ENCODE peak calls at places on chromosomes 2 and 18, in eight cellular contexts. K is heart left ventricle, L is testis, V is sigmoid colon, M is body of pancreas, X is uterus, T is endothelial cell of umbilical vein, I is IMR-90. O is an unnamed sample.

GRCh38 chr2:118856978-118857676 is 9.7 kb upstream of the EN1 start:
- DNase-seq in K (no peak), M (no peak), X (no peak), I (no peak), L (no peak), T (no peak), V (no peak), O (no peak)

GRCh38 chr2:62199392-62200125 is 3.6 kb downstream of the B3GNT2 start:
- DNase-seq in I (peak; percentile 65), L (no peak), M (no peak), K (no peak), X (no peak), V (no peak), T (no peak), O (peak; percentile 60)

GRCh38 chr2:160934263-160934662 is 226.0 kb upstream of the TANK start:
- DNase-seq in M (no peak), T (no peak), L (no peak), I (peak; percentile 19), X (no peak), V (no peak), K (no peak), O (no peak)

GRCh38 chr2:21268197-21268870 is 144.6 kb downstream of the TDRD15 start:
- DNase-seq in T (no peak), K (peak; percentile 81), I (no peak), V (no peak), M (peak; percentile 17), X (no peak), L (no peak), O (no peak)

GRCh38 chr2:173184031-173185004 is 108.7 kb downstream of the MAP3K20 start:
- DNase-seq in V (peak; percentile 81), M (no peak), T (peak; percentile 76), I (peak; percentile 100), X (peak; percentile 54), K (no peak), L (no peak), O (peak; percentile 65)

GRCh38 chr18:34543356-34543755 is 166.7 kb upstream of the DTNA start:
- DNase-seq in X (no peak), M (peak; percentile 57), V (no peak), L (no peak), K (no peak), T (no peak), I (no peak), O (no peak)

GRCh38 chr18:79640064-79640672 is 39.4 kb upstream of the CTDP1 start:
- DNase-seq in M (no peak), V (peak; percentile 40), L (no peak), X (no peak), K (no peak), I (no peak), T (no peak), O (no peak)

GRCh38 chr2:12741361-12741760 is 24.6 kb downstream of the TRIB2 start:
- DNase-seq in V (no peak), K (no peak), M (no peak), X (no peak), I (no peak), L (no peak), T (peak; percentile 28), O (no peak)

GRCh38 chr2:239918749-239919148 is 106.4 kb downstream of the NDUFA10 start:
- DNase-seq in L (peak; percentile 7), K (peak; percentile 30), X (peak; percentile 3), M (no peak), T (no peak), I (no peak), V (no peak), O (no peak)

DNA sequence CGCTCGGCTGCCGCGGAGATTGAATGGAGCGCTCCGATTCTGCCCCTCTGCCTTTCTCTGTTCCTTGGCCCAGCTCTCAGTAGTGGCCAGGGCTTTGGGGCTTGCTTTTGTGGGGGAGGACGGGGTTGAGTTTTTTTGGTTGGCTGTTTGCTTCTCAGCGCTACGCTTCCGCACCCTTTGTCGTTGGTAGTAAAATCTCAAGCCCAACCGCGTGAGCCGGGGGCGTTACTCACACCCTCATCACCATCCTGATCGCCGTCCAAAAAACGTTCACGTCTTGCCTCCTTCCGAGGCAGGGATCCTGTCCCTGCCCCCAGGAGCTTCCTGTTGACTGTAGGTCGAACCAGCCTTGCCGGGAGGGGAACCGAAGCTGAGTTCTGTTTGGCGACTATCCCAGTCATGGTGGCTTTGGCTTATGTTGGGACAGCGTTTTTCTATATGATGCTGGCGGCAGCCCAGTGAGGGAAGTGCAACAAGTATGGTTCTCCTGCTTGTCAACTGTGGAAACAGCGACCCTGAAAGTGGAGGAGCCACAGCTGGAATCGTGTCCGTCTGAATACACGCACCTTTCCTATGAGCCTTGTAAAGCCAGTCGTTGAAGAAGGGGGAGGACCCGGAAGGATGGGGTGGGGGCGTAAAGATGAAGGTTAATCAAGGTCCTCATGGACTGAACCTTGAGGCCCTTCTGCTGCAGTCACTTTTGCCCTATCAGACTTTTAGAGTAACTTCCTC is 797 bp upstream of the YES1 start:
- DNase-seq in K (peak; percentile 74), X (peak; percentile 82), V (peak; percentile 93), L (peak; percentile 82), I (peak; percentile 82), T (peak; percentile 88), M (peak; percentile 75), O (peak; percentile 91)
- TF ChIP-seq POLR2A in K (no peak), X (no peak), V (peak; percentile 40), L (no peak), I (peak; percentile 83), T (no peak), M (peak; percentile 44), O (peak; percentile 66)

GRCh38 chr2:212032536-212033219 is 505.9 kb downstream of the ERBB4 start:
- DNase-seq in X (no peak), K (no peak), T (peak; percentile 69), V (no peak), I (peak; percentile 68), L (no peak), M (no peak), O (no peak)

GRCh38 chr2:212033888-212034287 is 504.7 kb downstream of the ERBB4 start:
- DNase-seq in V (no peak), L (no peak), M (no peak), T (peak; percentile 24), I (no peak), K (no peak), X (no peak), O (no peak)

GRCh38 chr2:212030709-212031108 is 507.9 kb downstream of the ERBB4 start:
- DNase-seq in I (no peak), M (no peak), V (no peak), X (no peak), K (no peak), L (no peak), T (no peak), O (no peak)

GRCh38 chr2:212034841-212035585 is 503.6 kb downstream of the ERBB4 start:
- DNase-seq in K (no peak), M (no peak), I (peak; percentile 30), L (no peak), T (peak; percentile 51), X (no peak), V (no peak), O (no peak)

GRCh38 chr2:212032032-212032431 is 506.6 kb downstream of the ERBB4 start:
- DNase-seq in X (no peak), K (no peak), I (peak; percentile 78), V (no peak), T (peak; percentile 53), M (no peak), L (no peak), O (no peak)
- TF ChIP-seq POLR2A in X (no peak), K (no peak), I (no peak), V (no peak), T (no peak), M (no peak), L (no peak), O (no peak)

GRCh38 chr2:214808961-214809750 is at the start of gene BARD1:
- DNase-seq in T (no peak), L (peak; percentile 53), I (peak; percentile 43), K (peak; percentile 70), V (peak; percentile 75), X (peak; percentile 44), M (peak; percentile 48), O (peak; percentile 77)

GRCh38 chr2:214810670-214811069 is 1.2 kb upstream of the BARD1 start:
- DNase-seq in T (peak; percentile 3), M (peak; percentile 7), X (no peak), V (no peak), K (no peak), I (no peak), L (peak; percentile 18), O (peak; percentile 29)

GRCh38 chr2:214808481-214808931 is 977 bp downstream of the BARD1 start:
- DNase-seq in K (no peak), X (no peak), V (no peak), L (no peak), I (no peak), T (peak; percentile 51), M (no peak), O (peak; percentile 45)

DNA sequence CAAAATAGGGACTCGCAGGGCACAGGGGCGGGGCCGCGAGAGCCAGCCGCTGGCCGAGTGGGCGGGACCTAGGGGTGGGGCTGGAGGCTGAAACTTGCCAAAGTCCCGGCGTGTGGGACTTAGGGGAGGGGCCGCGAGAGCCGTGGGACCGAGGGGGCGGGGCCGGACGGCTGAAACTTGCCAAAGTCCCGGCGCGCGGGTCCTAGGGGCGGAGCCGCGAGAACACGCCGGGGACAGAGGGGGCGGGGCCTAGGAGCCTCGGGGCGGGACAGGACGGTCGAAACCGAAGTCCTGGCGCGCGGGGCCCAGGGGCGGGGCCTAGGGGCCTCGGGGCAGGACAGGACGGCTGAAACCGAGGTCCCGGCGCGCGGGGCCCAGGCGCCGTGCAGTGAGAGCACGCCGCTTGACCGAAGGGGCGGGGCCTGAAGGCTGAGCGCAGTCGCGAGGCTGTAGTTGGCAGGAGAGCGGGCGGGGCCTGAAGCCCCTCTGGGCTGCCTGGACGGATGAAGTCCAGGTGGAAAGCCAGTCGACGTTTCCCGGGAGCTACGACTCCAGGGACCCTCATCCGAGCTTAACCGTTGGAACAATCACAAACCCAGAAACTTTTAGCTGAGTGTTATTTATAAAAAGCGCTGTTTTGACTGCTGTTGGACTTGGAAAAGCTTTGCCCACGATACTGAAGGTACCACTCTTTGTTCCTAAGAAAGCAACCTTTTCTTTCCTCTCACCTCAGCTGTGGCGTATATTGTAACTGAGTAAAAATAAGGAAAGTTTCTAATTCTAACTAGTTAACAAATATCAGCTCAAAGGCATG is 475 bp upstream of the BARD1 start:
- DNase-seq in L (peak; percentile 99), V (peak; percentile 99), M (peak; percentile 100), X (peak; percentile 100), I (peak; percentile 97), K (peak; percentile 100), T (peak; percentile 100), O (peak; percentile 98)
- TF ChIP-seq POLR2A in L (no peak), V (peak; percentile 23), M (peak; percentile 68), X (peak; percentile 60), I (no peak), K (peak; percentile 49), T (no peak), O (peak; percentile 25)

DNA sequence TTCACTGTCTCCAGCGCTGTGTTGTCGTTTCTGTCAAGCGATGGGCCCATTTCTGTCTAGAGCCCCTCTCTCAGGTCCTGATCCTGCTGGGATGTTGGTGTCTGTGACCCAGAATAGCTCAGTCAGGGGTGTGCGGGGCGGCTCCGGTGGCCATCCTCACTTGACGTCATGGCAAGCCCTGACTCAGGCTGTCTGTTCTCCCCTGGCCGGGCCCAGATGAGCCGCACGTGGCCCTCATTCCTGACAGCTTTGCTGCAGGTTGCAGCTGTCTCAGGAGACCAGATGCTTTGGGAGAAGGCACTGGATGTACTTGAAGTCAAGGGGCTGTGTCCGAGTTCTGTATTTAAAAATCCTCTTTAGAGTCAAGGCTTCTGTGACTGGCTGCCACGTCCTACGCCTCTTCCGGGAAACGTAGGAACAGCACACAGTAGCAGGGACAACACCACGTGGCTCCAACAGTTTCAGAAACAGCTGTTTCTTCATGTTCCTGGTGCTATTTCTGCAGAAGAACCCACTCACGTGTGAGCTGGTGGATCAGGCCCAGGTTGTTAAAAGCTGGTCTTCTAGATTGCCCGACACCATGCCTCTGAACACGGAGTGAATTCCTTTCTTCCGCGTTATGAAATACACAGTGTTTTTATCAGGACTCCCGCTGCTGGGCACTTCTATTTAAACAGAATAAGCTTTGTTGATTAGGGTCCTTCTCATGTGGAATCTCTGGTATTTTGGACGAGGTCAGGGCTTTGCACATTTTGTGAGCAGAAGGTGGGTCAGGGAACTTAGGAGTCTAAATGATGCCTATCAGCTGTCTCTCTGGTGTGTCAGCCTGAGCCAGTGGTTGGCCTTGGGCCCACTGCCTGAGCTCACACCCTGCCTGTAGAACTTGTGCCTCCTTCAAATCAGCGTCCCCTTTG is 28.3 kb upstream of the NTSR2 start:
- DNase-seq in T (no peak), K (no peak), X (peak; percentile 85), M (peak; percentile 34), V (peak; percentile 97), I (peak; percentile 81), L (peak; percentile 89), O (no peak)
- TF ChIP-seq POLR2A in T (no peak), K (no peak), X (no peak), M (no peak), V (no peak), I (peak; percentile 33), L (no peak), O (no peak)